ENCODE peak calls at places on chromosomes 12 and 14, in nine cellular contexts. R is AML-193; H is fibroblast of the aortic adventitia; U is OCI-LY7; F is cardiac fibroblast; B is left cardiac atrium; N is activated CD4-positive, alpha-beta memory T cell treated with anti-CD3 and anti-CD28 coated beads for 36 hours; S is ACHN; O is T47D. X is an unnamed sample.

GRCh38 chr14:68543516-68543915 is 249.4 kb downstream of the ZFP36L1 start:
- DNase-seq in B (no peak), S (no peak), U (no peak), N (no peak), F (no peak), H (no peak), R (no peak), O (no peak), X (no peak)

GRCh38 chr12:10179871-10180270 is 1.0 kb downstream of the TMEM52B start:
- DNase-seq in S (no peak), H (no peak), F (no peak), N (no peak), R (no peak), O (no peak), U (no peak), B (no peak), X (no peak)

GRCh38 chr14:95984206-95984605 is 55.0 kb upstream of the C14orf132 start:
- DNase-seq in S (no peak), N (no peak), H (no peak), O (no peak), R (no peak), F (no peak), U (no peak), B (no peak), X (no peak)

GRCh38 chr12:26097046-26097878 is 27.6 kb downstream of the BHLHE41 start:
- DNase-seq in U (peak; percentile 64), H (peak; percentile 88), F (peak; percentile 86), N (peak; percentile 62), R (peak; percentile 56), B (peak; percentile 68), S (peak; percentile 84), O (peak; percentile 51), X (peak; percentile 29)

GRCh38 chr12:49744363-49744885 is 3.1 kb downstream of the TMBIM6 start:
- DNase-seq in B (no peak), R (no peak), U (no peak), S (no peak), H (no peak), F (no peak), O (no peak), N (no peak), X (no peak)

GRCh38 chr12:123141615-123142517 is 9.0 kb downstream of the PITPNM2 start:
- DNase-seq in F (peak; percentile 78), H (peak; percentile 75), R (no peak), U (no peak), B (peak; percentile 79), S (peak; percentile 90), N (no peak), O (no peak), X (no peak)

GRCh38 chr14:101065696-101066694 is 162.5 kb upstream of the RTL1 start:
- DNase-seq in H (no peak), R (no peak), S (no peak), U (no peak), F (no peak), O (no peak), B (peak; percentile 11), N (no peak), X (no peak)

GRCh38 chr12:117367006-117367638 is 5.7 kb upstream of the NOS1 start:
- DNase-seq in F (peak; percentile 79), S (peak; percentile 82), O (peak; percentile 95), H (peak; percentile 71), N (peak; percentile 66), U (peak; percentile 68), R (peak; percentile 52), B (peak; percentile 64), X (peak; percentile 22)

GRCh38 chr12:124172646-124173045 is 122.2 kb upstream of the RFLNA start:
- DNase-seq in U (no peak), O (no peak), R (no peak), S (peak; percentile 44), B (no peak), F (peak; percentile 6), N (no peak), H (no peak), X (no peak)

GRCh38 chr12:93762059-93762719 is 85.0 kb downstream of the CRADD start:
- DNase-seq in O (no peak), U (no peak), S (no peak), F (peak; percentile 76), R (no peak), B (no peak), H (peak; percentile 30), N (no peak), X (no peak)

GRCh38 chr14:48582938-48583337 is 907.5 kb upstream of the MDGA2 start:
- DNase-seq in U (no peak), B (no peak), H (no peak), N (no peak), R (no peak), S (no peak), O (no peak), F (no peak), X (no peak)

GRCh38 chr12:11807453-11807852 is 158.0 kb downstream of the ETV6 start:
- DNase-seq in H (no peak), R (no peak), S (no peak), N (no peak), F (no peak), B (no peak), U (peak; percentile 71), O (no peak), X (no peak)

GRCh38 chr12:112198120-112198733 is 72.9 kb downstream of the TRAFD1 start:
- DNase-seq in U (peak; percentile 73), O (peak; percentile 85), S (peak; percentile 76), B (peak; percentile 42), H (peak; percentile 56), N (peak; percentile 70), F (peak; percentile 71), R (peak; percentile 47), X (peak; percentile 53)

GRCh38 chr14:21024668-21025373 is at the start of gene NDRG2:
- DNase-seq in U (no peak), H (no peak), S (peak; percentile 27), B (peak; percentile 86), O (peak; percentile 84), R (no peak), N (peak; percentile 76), F (no peak), X (peak; percentile 68)

GRCh38 chr14:104877066-104877805 is 12.2 kb downstream of the CEP170B start:
- DNase-seq in S (no peak), O (no peak), N (no peak), H (no peak), B (no peak), U (no peak), F (no peak), R (no peak), X (no peak)

GRCh38 chr14:65238456-65238855 is 136.1 kb upstream of the MAX start:
- DNase-seq in S (peak; percentile 90), F (peak; percentile 94), R (no peak), H (peak; percentile 93), B (no peak), O (no peak), N (no peak), U (no peak), X (no peak)

GRCh38 chr12:83676896-83677295 is 990.2 kb downstream of the TMTC2 start:
- DNase-seq in S (no peak), O (no peak), B (no peak), R (no peak), N (no peak), F (no peak), U (no peak), H (no peak), X (no peak)

GRCh38 chr12:53695148-53696138 is 19.6 kb upstream of the ATP5MC2 start:
- DNase-seq in H (peak; percentile 56), F (peak; percentile 77), S (peak; percentile 93), U (no peak), B (peak; percentile 47), R (no peak), N (peak; percentile 60), O (peak; percentile 33), X (no peak)

GRCh38 chr12:89383235-89384049 is 31.1 kb upstream of the DUSP6 start:
- DNase-seq in H (peak; percentile 55), S (no peak), N (no peak), B (no peak), F (no peak), R (peak; percentile 13), U (no peak), O (no peak), X (no peak)

GRCh38 chr12:121132601-121133481 is at the start of gene P2RX7:
- DNase-seq in B (peak; percentile 78), S (peak; percentile 94), O (peak; percentile 42), U (peak; percentile 44), R (peak; percentile 61), N (peak; percentile 74), F (peak; percentile 38), H (peak; percentile 41), X (peak; percentile 30)

GRCh38 chr12:27592548-27592947 is 68.5 kb downstream of the PPFIBP1 start:
- DNase-seq in B (peak; percentile 48), F (peak; percentile 88), R (no peak), U (no peak), N (peak; percentile 14), O (no peak), S (no peak), H (peak; percentile 84), X (no peak)

GRCh38 chr12:41106315-41106714 is 81.8 kb upstream of the PDZRN4 start:
- DNase-seq in S (no peak), U (no peak), R (no peak), B (no peak), N (no peak), F (no peak), H (no peak), O (no peak), X (no peak)

GRCh38 chr14:79090781-79091180 is 920.6 kb downstream of the NRXN3 start:
- DNase-seq in S (no peak), N (no peak), R (no peak), B (no peak), H (no peak), O (no peak), U (no peak), F (no peak), X (no peak)

GRCh38 chr14:34012978-34013713 is 62.3 kb upstream of the EGLN3 start:
- DNase-seq in B (no peak), H (no peak), F (no peak), N (no peak), U (no peak), S (no peak), R (no peak), O (no peak), X (peak; percentile 43)

X was measured in GDM1.